ENCODE peak calls at places on chromosomes 6 and 20, in four cellular contexts. One of them, this sample, is unnamed.

GRCh38 chr6:121503633-121504032 is 68.2 kb downstream of the GJA1 start:
- DNase-seq in fibroblast of lung: peak
- DNase-seq in PC-9: no peak
- DNase-seq in left ventricle myocardium inferior: no peak
- DNase-seq in this sample: peak

GRCh38 chr20:35008411-35009342 is 53.0 kb downstream of the MYH7B start:
- DNase-seq in fibroblast of lung: peak
- DNase-seq in PC-9: no peak
- DNase-seq in left ventricle myocardium inferior: no peak
- DNase-seq in this sample: no peak

GRCh38 chr6:82088978-82089855 is 158.3 kb downstream of the IBTK start:
- DNase-seq in fibroblast of lung: no peak
- DNase-seq in PC-9: no peak
- DNase-seq in left ventricle myocardium inferior: no peak
- DNase-seq in this sample: no peak

GRCh38 chr6:27901801-27902200 is 10.4 kb downstream of the OR2B2 start:
- DNase-seq in fibroblast of lung: no peak
- DNase-seq in PC-9: no peak
- DNase-seq in left ventricle myocardium inferior: no peak
- DNase-seq in this sample: no peak

GRCh38 chr6:84618046-84618752 is 146.2 kb downstream of the TBX18 start:
- DNase-seq in fibroblast of lung: peak
- DNase-seq in PC-9: no peak
- DNase-seq in left ventricle myocardium inferior: no peak
- DNase-seq in this sample: peak

GRCh38 chr6:125310994-125311649 is 9.4 kb upstream of the HDDC2 start:
- DNase-seq in fibroblast of lung: peak
- DNase-seq in PC-9: peak
- DNase-seq in left ventricle myocardium inferior: no peak
- DNase-seq in this sample: peak

GRCh38 chr6:2870046-2870636 is 28.5 kb upstream of the SERPINB1 start:
- DNase-seq in fibroblast of lung: no peak
- DNase-seq in PC-9: no peak
- DNase-seq in left ventricle myocardium inferior: no peak
- DNase-seq in this sample: no peak

GRCh38 chr6:21109421-21110178 is 484.0 kb upstream of the SOX4 start:
- DNase-seq in fibroblast of lung: peak
- DNase-seq in PC-9: peak
- DNase-seq in left ventricle myocardium inferior: no peak
- DNase-seq in this sample: peak

GRCh38 chr20:36216314-36217025 is 19.8 kb upstream of the AAR2 start:
- DNase-seq in fibroblast of lung: no peak
- DNase-seq in PC-9: no peak
- DNase-seq in left ventricle myocardium inferior: no peak
- DNase-seq in this sample: no peak

GRCh38 chr20:34022154-34022842 is 28.6 kb downstream of the RALY start:
- DNase-seq in fibroblast of lung: peak
- DNase-seq in PC-9: no peak
- DNase-seq in left ventricle myocardium inferior: no peak
- DNase-seq in this sample: peak

GRCh38 chr6:8170245-8170644 is 67.9 kb upstream of the EEF1E1 start:
- DNase-seq in fibroblast of lung: no peak
- DNase-seq in PC-9: no peak
- DNase-seq in left ventricle myocardium inferior: no peak
- DNase-seq in this sample: no peak

GRCh38 chr6:44622555-44622954 is 235.0 kb downstream of the CDC5L start:
- DNase-seq in fibroblast of lung: no peak
- DNase-seq in PC-9: no peak
- DNase-seq in left ventricle myocardium inferior: no peak
- DNase-seq in this sample: no peak

GRCh38 chr6:126826315-126826714 is 292.2 kb upstream of the RSPO3 start:
- DNase-seq in fibroblast of lung: no peak
- DNase-seq in PC-9: no peak
- DNase-seq in left ventricle myocardium inferior: no peak
- DNase-seq in this sample: peak

GRCh38 chr6:137919837-137920304 is 52.8 kb downstream of the TNFAIP3 start:
- DNase-seq in fibroblast of lung: no peak
- DNase-seq in PC-9: no peak
- DNase-seq in left ventricle myocardium inferior: no peak
- DNase-seq in this sample: no peak

GRCh38 chr6:63904844-63905243 is 269.2 kb downstream of the PHF3 start:
- DNase-seq in fibroblast of lung: peak
- DNase-seq in PC-9: no peak
- DNase-seq in left ventricle myocardium inferior: no peak
- DNase-seq in this sample: peak

GRCh38 chr20:48791666-48792071 is 36.1 kb downstream of the PREX1 start:
- DNase-seq in fibroblast of lung: peak
- DNase-seq in PC-9: no peak
- DNase-seq in left ventricle myocardium inferior: no peak
- DNase-seq in this sample: peak

GRCh38 chr6:166361080-166361429 is 18.7 kb upstream of the SFT2D1 start:
- DNase-seq in fibroblast of lung: peak
- DNase-seq in PC-9: no peak
- DNase-seq in left ventricle myocardium inferior: peak
- DNase-seq in this sample: peak

GRCh38 chr6:166364480-166364879 is 18.3 kb downstream of the MPC1 start:
- DNase-seq in fibroblast of lung: no peak
- DNase-seq in PC-9: no peak
- DNase-seq in left ventricle myocardium inferior: no peak
- DNase-seq in this sample: no peak

GRCh38 chr6:166366921-166367320 is 15.8 kb downstream of the MPC1 start:
- DNase-seq in fibroblast of lung: no peak
- DNase-seq in PC-9: no peak
- DNase-seq in left ventricle myocardium inferior: no peak
- DNase-seq in this sample: no peak

GRCh38 chr6:166365806-166366205 is 16.9 kb downstream of the MPC1 start:
- DNase-seq in fibroblast of lung: no peak
- DNase-seq in PC-9: no peak
- DNase-seq in left ventricle myocardium inferior: no peak
- DNase-seq in this sample: peak

DNA sequence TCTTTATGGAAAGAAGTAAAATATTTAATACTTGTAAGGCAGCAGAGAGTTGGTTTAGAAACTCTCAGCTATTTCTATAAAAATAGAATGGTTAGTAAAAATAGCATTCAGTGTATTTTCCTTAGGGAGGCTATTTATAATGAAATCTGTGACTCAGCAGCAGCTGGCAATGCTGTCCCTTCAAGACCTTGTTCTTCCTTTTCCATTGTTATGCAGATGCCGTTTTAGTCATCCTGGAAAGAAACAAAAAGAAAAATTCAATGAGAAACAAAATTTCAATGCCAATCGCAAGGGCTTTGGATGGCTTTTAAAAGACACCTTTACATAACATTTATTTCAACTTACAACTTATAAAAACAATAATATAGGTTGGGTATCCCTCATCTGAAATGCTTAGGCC is 17.5 kb downstream of the MPC1 start:
- DNase-seq in fibroblast of lung: peak
- DNase-seq in PC-9: no peak
- DNase-seq in left ventricle myocardium inferior: no peak
- DNase-seq in this sample: peak
- H3K4me3 ChIP-seq in fibroblast of lung: no peak
- H3K4me3 ChIP-seq in PC-9: no peak
- H3K4me3 ChIP-seq in left ventricle myocardium inferior: peak
- H3K4me3 ChIP-seq in this sample: no peak

DNA sequence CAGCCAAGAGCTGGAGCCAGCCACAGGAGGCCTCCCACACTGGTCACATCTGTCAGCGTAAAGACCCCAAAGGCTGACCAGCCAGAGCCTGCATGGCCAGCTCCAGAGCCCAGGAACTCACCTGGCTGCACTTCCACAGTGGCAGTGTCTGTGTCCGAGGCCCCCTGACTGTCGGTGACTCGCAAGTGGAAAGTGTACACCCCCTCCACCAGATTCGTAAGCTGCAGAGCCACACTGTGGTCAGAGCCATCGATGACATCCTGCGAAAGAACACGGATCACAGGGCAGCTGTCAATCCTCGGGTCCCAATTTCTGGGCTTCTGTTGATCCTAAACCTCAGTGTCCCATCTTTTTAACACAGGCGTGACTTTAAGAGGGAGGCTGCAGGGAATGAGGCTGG is 69.3 kb downstream of the ALDH5A1 start:
- DNase-seq in fibroblast of lung: no peak
- DNase-seq in PC-9: no peak
- DNase-seq in left ventricle myocardium inferior: no peak
- DNase-seq in this sample: no peak
- TF ChIP-seq CTCF in fibroblast of lung: no peak
- TF ChIP-seq CTCF in PC-9: no peak
- TF ChIP-seq CTCF in left ventricle myocardium inferior: no peak
- TF ChIP-seq CTCF in this sample: no peak

GRCh38 chr6:4491501-4492260 is 284.5 kb upstream of the CDYL start:
- DNase-seq in fibroblast of lung: peak
- DNase-seq in PC-9: no peak
- DNase-seq in left ventricle myocardium inferior: no peak
- DNase-seq in this sample: peak
- H3K4me3 ChIP-seq in fibroblast of lung: no peak
- H3K4me3 ChIP-seq in PC-9: no peak
- H3K4me3 ChIP-seq in left ventricle myocardium inferior: no peak
- H3K4me3 ChIP-seq in this sample: no peak

DNA sequence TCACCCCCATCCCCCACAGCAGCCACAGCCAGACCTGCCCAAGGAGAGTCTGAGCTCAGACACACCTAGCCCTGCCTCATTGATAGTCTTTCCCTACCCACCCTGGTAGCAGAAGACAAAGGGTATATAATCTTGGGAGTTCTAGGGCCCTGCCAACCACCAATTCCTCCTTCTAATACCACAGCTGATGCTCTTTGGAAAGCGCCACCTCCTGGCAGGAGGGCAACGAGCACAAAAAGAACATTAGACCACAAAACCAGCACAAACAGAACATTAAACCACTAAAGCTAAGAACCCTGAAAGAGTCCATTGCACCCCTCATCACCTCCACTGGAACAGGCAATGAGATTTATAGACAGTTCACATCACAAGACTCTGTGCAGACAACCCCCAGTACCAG is 195.8 kb upstream of the FUT9 start:
- DNase-seq in fibroblast of lung: no peak
- DNase-seq in PC-9: no peak
- DNase-seq in left ventricle myocardium inferior: no peak
- DNase-seq in this sample: no peak
- TF ChIP-seq CTCF in fibroblast of lung: no peak
- TF ChIP-seq CTCF in PC-9: peak
- TF ChIP-seq CTCF in left ventricle myocardium inferior: no peak
- TF ChIP-seq CTCF in this sample: no peak

DNA sequence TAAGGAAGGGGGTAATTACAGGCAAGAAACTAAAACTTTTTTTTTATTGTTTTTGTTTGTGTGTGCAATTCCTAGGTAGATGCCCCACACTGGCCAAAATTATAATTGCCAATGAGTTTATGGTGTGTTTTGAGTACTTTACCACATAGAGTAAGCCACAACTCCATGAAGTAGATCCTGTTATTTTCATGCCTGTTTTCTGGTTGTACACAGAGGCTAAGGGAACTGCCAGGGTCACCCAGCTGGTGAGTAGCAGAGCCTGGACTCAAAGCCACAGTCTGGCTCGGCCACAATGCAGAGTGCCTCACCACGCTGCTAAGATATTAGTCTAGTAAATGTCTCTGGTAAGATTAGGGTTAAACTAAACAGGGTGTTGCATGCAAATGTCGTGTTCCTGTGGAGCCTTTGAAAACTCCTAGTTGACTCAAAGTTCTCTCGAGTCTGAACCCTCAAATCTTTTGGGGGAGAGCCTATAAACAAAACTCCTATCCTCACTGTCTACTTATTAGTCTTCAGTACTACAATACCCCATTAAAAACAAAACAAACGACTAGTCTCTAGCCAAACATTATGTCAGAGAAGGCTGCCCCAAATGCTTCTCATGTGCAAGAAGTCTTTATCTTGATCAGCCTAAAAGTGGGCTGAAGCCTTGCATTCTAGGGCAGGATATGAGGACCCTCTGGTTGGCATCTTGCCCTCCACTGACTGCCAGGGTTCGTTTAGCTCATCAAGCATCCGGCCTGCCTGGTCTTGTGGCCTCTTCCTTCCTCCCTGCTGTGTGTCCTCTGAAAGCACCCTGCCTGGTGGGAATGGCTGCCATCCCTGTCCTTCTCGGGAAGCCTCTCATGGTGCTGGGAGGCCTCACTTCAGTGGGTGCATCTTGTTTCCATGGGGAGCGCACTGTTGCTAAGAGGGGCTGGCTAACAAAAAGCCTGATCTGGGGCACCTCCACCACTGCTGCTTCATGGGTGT is 4.2 kb downstream of the DUSP22 start:
- DNase-seq in fibroblast of lung: no peak
- DNase-seq in PC-9: no peak
- DNase-seq in left ventricle myocardium inferior: no peak
- DNase-seq in this sample: peak
- H3K4me3 ChIP-seq in fibroblast of lung: no peak
- H3K4me3 ChIP-seq in PC-9: no peak
- H3K4me3 ChIP-seq in left ventricle myocardium inferior: no peak
- H3K4me3 ChIP-seq in this sample: no peak

DNA sequence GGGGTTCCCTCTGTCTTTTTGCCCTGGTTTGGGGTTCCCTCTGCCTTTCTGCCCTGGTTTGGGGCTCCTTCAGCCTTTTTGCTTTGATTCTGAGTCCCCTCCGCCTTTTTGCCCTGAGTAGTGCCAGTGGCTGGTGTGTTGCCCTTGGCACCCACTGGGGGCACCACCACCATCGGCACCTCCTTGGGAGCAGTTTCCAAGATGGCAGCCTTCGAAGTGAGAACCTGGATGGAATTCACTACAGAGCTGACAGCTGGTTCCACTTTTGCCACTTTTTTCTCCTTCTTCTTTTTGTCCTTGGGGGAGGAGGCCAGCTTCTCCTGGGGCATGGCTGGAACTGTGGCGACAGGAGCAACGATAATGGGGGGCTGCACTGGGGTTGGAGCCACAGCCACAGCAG is 22.2 kb downstream of the RRBP1 start:
- DNase-seq in fibroblast of lung: no peak
- DNase-seq in PC-9: no peak
- DNase-seq in left ventricle myocardium inferior: no peak
- DNase-seq in this sample: no peak
- TF ChIP-seq CTCF in fibroblast of lung: peak
- TF ChIP-seq CTCF in PC-9: no peak
- TF ChIP-seq CTCF in left ventricle myocardium inferior: no peak
- TF ChIP-seq CTCF in this sample: no peak

GRCh38 chr6:123393333-123393732 is 243.4 kb downstream of the TRDN start:
- DNase-seq in fibroblast of lung: peak
- DNase-seq in PC-9: no peak
- DNase-seq in left ventricle myocardium inferior: no peak
- DNase-seq in this sample: peak
- H3K4me3 ChIP-seq in fibroblast of lung: no peak
- H3K4me3 ChIP-seq in PC-9: no peak
- H3K4me3 ChIP-seq in left ventricle myocardium inferior: no peak
- H3K4me3 ChIP-seq in this sample: no peak

GRCh38 chr6:41367700-41368099 is 32.3 kb downstream of the NCR2 start:
- DNase-seq in fibroblast of lung: peak
- DNase-seq in PC-9: peak
- DNase-seq in left ventricle myocardium inferior: peak
- DNase-seq in this sample: peak
- TF ChIP-seq CTCF in fibroblast of lung: peak
- TF ChIP-seq CTCF in PC-9: peak
- TF ChIP-seq CTCF in left ventricle myocardium inferior: peak
- TF ChIP-seq CTCF in this sample: peak

GRCh38 chr6:39301606-39302005 is 12.6 kb downstream of the KCNK17 start:
- DNase-seq in fibroblast of lung: no peak
- DNase-seq in PC-9: no peak
- DNase-seq in left ventricle myocardium inferior: no peak
- DNase-seq in this sample: peak
- H3K4me3 ChIP-seq in fibroblast of lung: no peak
- H3K4me3 ChIP-seq in PC-9: no peak
- H3K4me3 ChIP-seq in left ventricle myocardium inferior: no peak
- H3K4me3 ChIP-seq in this sample: no peak

GRCh38 chr6:152356659-152357058 is 280.5 kb downstream of the SYNE1 start:
- DNase-seq in fibroblast of lung: peak
- DNase-seq in PC-9: no peak
- DNase-seq in left ventricle myocardium inferior: no peak
- DNase-seq in this sample: peak
- TF ChIP-seq CTCF in fibroblast of lung: peak
- TF ChIP-seq CTCF in PC-9: peak
- TF ChIP-seq CTCF in left ventricle myocardium inferior: peak
- TF ChIP-seq CTCF in this sample: peak